ENCODE peak calls at places on chromosomes 2 and 18, in six cellular contexts. S is IMR-90, G is A549, Y is body of pancreas, L is heart left ventricle, N is uterus. U is an unnamed sample. For H3K9me3 and H3K4me1, the result is how much of the 10 kb centered on the place peaks cover.

GRCh38 chr2:54966837-54967236 is 83.4 kb downstream of the RTN4 start:
- DNase-seq in S (no peak), G (no peak), Y (no peak), L (no peak), N (no peak), U (no peak)

GRCh38 chr2:31770718-31771117 is 190.0 kb upstream of the SRD5A2 start:
- DNase-seq in S (no peak), G (no peak), Y (no peak), L (no peak), N (no peak), U (no peak)

GRCh38 chr2:54260241-54260495 is 4.1 kb upstream of the TSPYL6 start:
- DNase-seq in S (no peak), G (no peak), Y (no peak), L (no peak), N (no peak), U (no peak)

GRCh38 chr2:2910259-2910658 is 467.4 kb downstream of the EIPR1 start:
- DNase-seq in S (no peak), G (no peak), Y (no peak), L (no peak), N (no peak), U (no peak)

GRCh38 chr2:118047273-118047898 is 33.5 kb upstream of the CCDC93 start:
- DNase-seq in S (peak), G (peak), Y (no peak), L (no peak), N (no peak), U (no peak)

GRCh38 chr2:86350751-86351150 is 13.3 kb upstream of the REEP1 start:
- DNase-seq in S (no peak), G (no peak), Y (no peak), L (no peak), N (no peak), U (no peak)

GRCh38 chr2:39779926-39780325 is 868 bp upstream of the THUMPD2 start:
- DNase-seq in S (no peak), G (no peak), Y (no peak), L (no peak), N (no peak), U (no peak)

GRCh38 chr2:206217162-206217561 is 57.3 kb upstream of the ZDBF2 start:
- DNase-seq in S (no peak), G (no peak), Y (no peak), L (no peak), N (no peak), U (no peak)

GRCh38 chr2:224308267-224308911 is 93.5 kb downstream of the FAM124B start:
- DNase-seq in S (no peak), G (no peak), Y (no peak), L (no peak), N (no peak), U (no peak)

GRCh38 chr2:25279091-25279651 is 62.6 kb downstream of the DNMT3A start:
- DNase-seq in S (no peak), G (no peak), Y (peak), L (peak), N (peak), U (peak)

GRCh38 chr2:101340141-101340541 is 31.6 kb upstream of the RNF149 start:
- DNase-seq in S (peak), G (peak), Y (no peak), L (no peak), N (no peak), U (no peak)

GRCh38 chr2:62014102-62014501 is 108.6 kb downstream of the COMMD1 start:
- DNase-seq in S (peak), G (peak), Y (peak), L (peak), N (peak), U (peak)

GRCh38 chr18:74768096-74768495 is 170.4 kb downstream of the ZNF407 start:
- DNase-seq in S (peak), G (no peak), Y (no peak), L (no peak), N (no peak), U (no peak)

GRCh38 chr2:128321421-128321775 is 2.7 kb upstream of the HS6ST1 start:
- DNase-seq in S (no peak), G (no peak), Y (peak), L (no peak), N (no peak), U (no peak)

GRCh38 chr2:73404409-73404808 is 18.8 kb downstream of the ALMS1 start:
- DNase-seq in S (no peak), G (no peak), Y (no peak), L (no peak), N (no peak), U (no peak)

GRCh38 chr18:62277045-62277444 is 48.1 kb upstream of the TNFRSF11A start:
- DNase-seq in S (no peak), G (no peak), Y (no peak), L (no peak), N (no peak), U (no peak)

GRCh38 chr2:181461056-181461630 is 4.0 kb downstream of the ITGA4 start:
- DNase-seq in S (no peak), G (no peak), Y (no peak), L (no peak), N (no peak), U (no peak)

GRCh38 chr2:29317077-29317517 is 201.9 kb downstream of the CLIP4 start:
- DNase-seq in S (no peak), G (no peak), Y (peak), L (no peak), N (no peak), U (no peak)

GRCh38 chr2:167943877-167944276 is 303.5 kb downstream of the STK39 start:
- DNase-seq in S (peak), G (no peak), Y (no peak), L (no peak), N (no peak), U (no peak)

GRCh38 chr18:58781627-58782194 is 83.0 kb upstream of the ZNF532 start:
- DNase-seq in S (peak), G (peak), Y (peak), L (peak), N (peak), U (peak)

GRCh38 chr18:61589724-61590065 is 256.5 kb downstream of the CDH20 start:
- DNase-seq in S (peak), G (peak), Y (no peak), L (no peak), N (peak), U (no peak)

GRCh38 chr18:55228707-55229106 is 269.4 kb upstream of the CCDC68 start:
- DNase-seq in S (no peak), G (peak), Y (no peak), L (no peak), N (no peak), U (no peak)

GRCh38 chr2:183291436-183291835 is 167.2 kb downstream of the NUP35 start:
- DNase-seq in S (no peak), G (no peak), Y (no peak), L (no peak), N (no peak), U (no peak)

GRCh38 chr18:79548986-79549637 is 130.5 kb upstream of the CTDP1 start:
- DNase-seq in S (no peak), G (no peak), Y (no peak), L (no peak), N (peak), U (no peak)

GRCh38 chr2:26035110-26035728 is 1.3 kb downstream of the RAB10 start:
- DNase-seq in S (peak), G (no peak), Y (no peak), L (no peak), N (no peak), U (no peak)

GRCh38 chr2:169799555-169799954 is 884 bp downstream of the SSB start:
- DNase-seq in S (peak), G (no peak), Y (no peak), L (no peak), N (no peak), U (no peak)

GRCh38 chr18:42707080-42707479 is 408.4 kb downstream of the RIT2 start:
- DNase-seq in S (no peak), G (no peak), Y (no peak), L (no peak), N (no peak), U (no peak)

GRCh38 chr2:215699698-215700407 is 264.0 kb upstream of the FN1 start:
- DNase-seq in S (no peak), G (no peak), Y (no peak), L (no peak), N (no peak), U (no peak)

GRCh38 chr2:222795671-222796357 is 65.0 kb upstream of the ACSL3 start:
- DNase-seq in S (no peak), G (peak), Y (no peak), L (no peak), N (no peak), U (no peak)
- H3K9me3 ChIP-seq in S (under half), G (under half), Y (under half), L (under half), N (under half), U (under half)

DNA sequence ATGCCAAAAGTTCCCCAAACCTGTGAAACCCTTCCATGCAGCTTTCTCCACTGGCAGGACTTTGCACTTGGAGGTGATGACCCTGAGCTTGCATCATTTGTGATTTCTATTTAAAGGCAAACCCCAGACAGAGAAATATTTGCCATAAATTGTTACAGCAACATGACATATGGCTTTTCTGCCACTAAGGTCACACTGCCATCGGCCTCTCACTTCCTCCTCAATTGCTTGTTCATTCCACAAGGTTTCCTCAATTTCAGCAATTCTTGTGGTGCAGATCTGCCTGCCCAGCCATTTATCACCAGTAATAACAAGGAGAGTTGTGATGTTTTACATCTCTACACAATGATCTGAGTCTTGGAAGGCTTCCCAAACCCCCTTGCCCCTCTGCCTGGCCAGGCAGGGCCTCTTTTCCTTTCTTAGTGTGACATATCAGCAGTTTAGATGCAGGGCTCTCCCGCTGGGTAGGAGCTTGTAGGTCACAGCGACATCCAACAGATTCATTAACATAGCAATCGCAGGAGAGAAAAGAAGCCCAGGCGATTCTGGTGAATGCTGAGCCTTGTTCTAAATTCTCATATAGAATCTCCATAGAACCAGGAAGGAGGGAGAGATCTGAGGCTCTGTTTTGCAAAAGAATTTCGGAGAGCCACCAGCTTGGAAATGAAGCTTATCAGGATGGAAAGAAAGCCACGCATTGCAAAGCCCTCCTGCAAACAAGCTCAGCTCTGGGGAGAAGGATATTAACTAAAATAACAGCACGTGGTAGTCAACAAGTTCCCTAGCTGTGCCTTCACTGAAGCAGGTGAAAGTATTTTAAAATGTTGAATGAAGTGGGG is 46.7 kb upstream of the ITGA6 start:
- DNase-seq in S (no peak), G (no peak), Y (no peak), L (no peak), N (no peak), U (no peak)
- TF ChIP-seq POLR2A in S (no peak), G (no peak), Y (no peak), L (no peak), N (no peak), U (no peak)

GRCh38 chr2:70132244-70133126 is 45.2 kb downstream of the PCBP1 start:
- DNase-seq in S (peak), G (peak), Y (peak), L (peak), N (no peak), U (peak)

GRCh38 chr2:70127920-70128444 is 40.7 kb downstream of the PCBP1 start:
- DNase-seq in S (no peak), G (no peak), Y (no peak), L (no peak), N (no peak), U (no peak)

GRCh38 chr2:70133521-70134348 is 46.5 kb downstream of the PCBP1 start:
- DNase-seq in S (no peak), G (no peak), Y (no peak), L (no peak), N (no peak), U (peak)

GRCh38 chr2:70133127-70133452 is 45.8 kb downstream of the PCBP1 start:
- DNase-seq in S (no peak), G (no peak), Y (no peak), L (no peak), N (no peak), U (no peak)
- H3K4me1 ChIP-seq in S (under half), G (half or more), Y (half or more), L (half or more), N (under half), U (under half)

GRCh38 chr2:98433363-98433964 is 11.2 kb upstream of the INPP4A start:
- DNase-seq in S (no peak), G (no peak), Y (no peak), L (no peak), N (no peak), U (no peak)

GRCh38 chr2:98436734-98437133 is 7.9 kb upstream of the INPP4A start:
- DNase-seq in S (no peak), G (peak), Y (no peak), L (peak), N (no peak), U (no peak)

GRCh38 chr2:98434492-98434891 is 10.2 kb upstream of the INPP4A start:
- DNase-seq in S (no peak), G (no peak), Y (no peak), L (no peak), N (no peak), U (no peak)

DNA sequence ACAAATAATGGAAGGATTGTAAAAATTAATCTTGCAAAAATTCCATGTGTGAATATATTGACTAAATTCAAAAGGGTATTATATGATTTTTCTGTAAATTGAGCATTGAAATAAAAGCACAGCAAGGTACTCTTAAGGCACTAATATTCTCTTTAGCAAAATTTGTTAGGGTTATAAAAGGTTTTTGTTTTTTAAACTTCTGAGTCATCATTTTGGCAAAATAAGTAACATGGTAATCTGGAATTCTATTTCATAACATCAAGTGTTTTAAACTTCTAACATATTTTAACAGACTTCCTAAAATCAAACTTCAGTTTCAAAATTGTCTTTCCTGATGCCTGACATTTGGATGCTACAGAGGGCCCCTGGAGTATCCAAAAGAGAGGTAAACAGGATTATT is 12.5 kb upstream of the INPP4A start:
- DNase-seq in S (no peak), G (no peak), Y (no peak), L (no peak), N (no peak), U (no peak)
- H3K9me3 ChIP-seq in S (under half), G (under half), Y (under half), L (under half), N (under half), U (under half)

GRCh38 chr2:42128731-42129486 is 40.2 kb upstream of the EML4 start:
- DNase-seq in S (peak), G (no peak), Y (no peak), L (no peak), N (no peak), U (no peak)

GRCh38 chr2:42129947-42130346 is 39.2 kb upstream of the EML4 start:
- DNase-seq in S (no peak), G (no peak), Y (no peak), L (no peak), N (no peak), U (no peak)

GRCh38 chr2:42129487-42129852 is 39.7 kb upstream of the EML4 start:
- DNase-seq in S (no peak), G (no peak), Y (no peak), L (no peak), N (no peak), U (no peak)

GRCh38 chr2:42125887-42126594 is 43.1 kb upstream of the EML4 start:
- DNase-seq in S (no peak), G (no peak), Y (no peak), L (no peak), N (no peak), U (no peak)

DNA sequence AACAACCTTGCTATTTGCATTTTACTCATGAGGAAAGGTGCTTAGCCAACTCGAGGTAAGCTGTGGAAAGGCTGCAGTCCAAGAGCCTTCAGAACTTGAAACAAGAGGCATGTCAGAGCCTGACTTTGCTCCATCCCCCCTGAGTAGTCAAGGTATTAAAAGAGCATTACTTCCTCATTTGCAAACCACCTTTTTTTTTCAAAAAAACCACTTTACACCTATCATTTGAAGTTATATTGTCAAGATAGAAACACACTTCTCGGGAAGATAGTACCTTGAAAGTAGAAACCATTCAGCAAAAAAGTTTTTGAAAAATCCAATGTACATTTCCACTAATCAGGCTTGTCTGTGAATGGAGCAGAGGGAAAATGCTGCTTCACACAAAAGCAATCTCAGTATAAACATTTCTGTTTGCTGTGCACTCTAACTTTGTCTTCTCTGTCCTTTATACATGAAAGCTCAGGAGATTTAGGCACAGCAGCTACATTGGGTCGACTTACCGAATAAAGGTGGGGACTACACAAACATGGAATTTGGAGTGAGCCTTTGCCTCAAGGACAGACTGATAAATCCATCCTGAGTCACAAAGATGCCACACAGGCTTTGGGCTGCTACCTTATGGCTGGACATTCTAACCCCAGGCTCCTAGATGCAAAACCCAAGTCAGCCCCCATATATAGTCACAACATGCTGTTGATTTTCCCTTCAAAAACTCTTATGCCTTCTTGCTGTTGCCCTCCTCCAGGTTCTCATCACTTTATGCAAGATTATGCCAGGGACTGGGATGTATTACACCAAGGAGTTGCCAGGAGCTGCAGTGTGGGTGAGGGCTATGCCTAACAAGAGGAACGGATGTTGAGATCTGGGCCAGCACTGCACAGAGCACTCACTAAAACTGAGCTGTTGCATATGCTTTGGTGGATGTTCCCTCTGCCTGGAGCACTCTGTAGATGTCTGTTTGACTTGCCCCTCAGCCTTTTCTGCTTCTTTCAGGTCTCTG is 41.4 kb upstream of the EML4 start:
- DNase-seq in S (no peak), G (no peak), Y (no peak), L (no peak), N (no peak), U (no peak)
- TF ChIP-seq POLR2A in S (no peak), G (no peak), Y (no peak), L (no peak), N (no peak), U (no peak)

DNA sequence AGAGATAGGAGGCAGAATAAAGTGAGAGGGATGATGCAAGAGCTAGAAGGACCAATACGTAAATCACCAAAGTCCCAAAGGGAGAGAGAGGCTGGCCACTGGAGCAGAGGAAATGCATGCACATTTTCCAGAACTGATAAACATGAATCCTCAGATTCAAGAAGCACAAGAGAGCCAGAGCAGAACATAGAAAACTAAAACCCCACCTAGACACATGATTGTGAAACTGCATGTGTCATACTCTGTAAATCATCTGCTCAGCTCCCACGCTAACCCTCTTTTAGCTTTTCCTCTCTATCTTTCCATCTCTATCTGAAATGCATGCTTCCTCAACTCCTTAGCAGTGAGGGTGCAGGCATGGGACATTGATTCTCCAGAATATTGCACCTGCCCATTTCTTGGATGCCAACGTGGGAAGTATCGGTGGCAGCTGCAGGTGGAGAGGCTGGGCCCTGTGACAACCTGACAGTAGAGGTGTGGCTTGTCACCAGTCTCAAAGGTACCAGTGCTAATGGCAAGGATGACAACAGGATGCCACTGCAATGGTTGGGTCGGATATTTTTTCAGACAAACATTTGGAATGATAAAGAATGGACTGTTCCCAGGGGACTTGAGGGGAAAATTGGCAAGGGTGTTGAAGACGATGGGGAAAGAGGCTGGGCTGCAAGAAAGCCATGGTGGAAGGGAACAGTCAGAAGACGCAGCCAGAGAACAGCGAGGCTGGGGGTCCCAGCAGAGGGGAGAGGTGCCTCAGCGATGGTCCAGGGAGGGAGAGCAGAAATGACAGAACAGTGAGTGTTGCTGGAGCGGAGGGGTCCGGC is 89.4 kb upstream of the OTOS start:
- DNase-seq in S (peak), G (no peak), Y (no peak), L (no peak), N (no peak), U (no peak)
- H3K4me1 ChIP-seq in S (under half), G (under half), Y (under half), L (under half), N (under half), U (under half)

GRCh38 chr2:95539290-95539689 is 52.5 kb upstream of the TRIM43 start:
- DNase-seq in S (peak), G (no peak), Y (no peak), L (no peak), N (no peak), U (no peak)

GRCh38 chr2:95539836-95540235 is 52.0 kb upstream of the TRIM43 start:
- DNase-seq in S (no peak), G (no peak), Y (no peak), L (no peak), N (no peak), U (no peak)
- H3K9me3 ChIP-seq in S (under half), G (under half), Y (under half), L (under half), N (under half), U (under half)

U was measured in gastrocnemius medialis.